ENCODE peak calls at places on chromosome 7, in six cellular contexts. J is HCT116; S is coronary artery; Y is right atrium auricular region; P is brain microvascular endothelial cell; B is CD8-positive, alpha-beta T cell. O is an unnamed sample.
A peak's percentile ranks its signal among the peaks of the same experiment; 100 is the strongest.

GRCh38 chr7:98251251-98251843 is 685 bp downstream of the TECPR1 start:
- DNase-seq in J (no peak), S (no peak), Y (no peak), P (peak; percentile 31), B (peak; percentile 78), O (no peak)

GRCh38 chr7:55504093-55504859 is 68.0 kb downstream of the VOPP1 start:
- DNase-seq in J (no peak), S (no peak), Y (no peak), P (peak; percentile 25), B (no peak), O (no peak)

GRCh38 chr7:128829391-128830166 is 627 bp upstream of the FLNC start:
- DNase-seq in J (no peak), S (no peak), Y (no peak), P (peak; percentile 71), B (no peak), O (peak; percentile 21)

GRCh38 chr7:36216063-36216684 is 63.1 kb downstream of the EEPD1 start:
- DNase-seq in J (no peak), S (no peak), Y (no peak), P (peak; percentile 6), B (no peak), O (no peak)

GRCh38 chr7:115332691-115333090 is 410.8 kb downstream of the MDFIC start:
- DNase-seq in J (no peak), S (no peak), Y (no peak), P (no peak), B (no peak), O (no peak)

GRCh38 chr7:45052011-45052410 is 36.8 kb downstream of the NACAD start:
- DNase-seq in J (no peak), S (no peak), Y (no peak), P (no peak), B (no peak), O (no peak)

GRCh38 chr7:120218702-120219101 is 54.3 kb upstream of the KCND2 start:
- DNase-seq in J (no peak), S (no peak), Y (no peak), P (no peak), B (no peak), O (no peak)

GRCh38 chr7:64799-65430 is 127.5 kb upstream of the FAM20C start:
- DNase-seq in J (no peak), S (no peak), Y (no peak), P (no peak), B (no peak), O (no peak)

GRCh38 chr7:155292680-155293226 is 4.9 kb upstream of the INSIG1 start:
- DNase-seq in J (no peak), S (no peak), Y (no peak), P (no peak), B (no peak), O (no peak)

GRCh38 chr7:44974549-44974948 is 4.3 kb downstream of the MYO1G start:
- DNase-seq in J (no peak), S (no peak), Y (no peak), P (no peak), B (no peak), O (no peak)

GRCh38 chr7:158109364-158110033 is 478.1 kb downstream of the PTPRN2 start:
- DNase-seq in J (no peak), S (no peak), Y (peak; percentile 40), P (no peak), B (no peak), O (no peak)

GRCh38 chr7:953547-954327 is 743 bp downstream of the ADAP1 start:
- DNase-seq in J (no peak), S (no peak), Y (no peak), P (no peak), B (no peak), O (peak; percentile 58)

DNA sequence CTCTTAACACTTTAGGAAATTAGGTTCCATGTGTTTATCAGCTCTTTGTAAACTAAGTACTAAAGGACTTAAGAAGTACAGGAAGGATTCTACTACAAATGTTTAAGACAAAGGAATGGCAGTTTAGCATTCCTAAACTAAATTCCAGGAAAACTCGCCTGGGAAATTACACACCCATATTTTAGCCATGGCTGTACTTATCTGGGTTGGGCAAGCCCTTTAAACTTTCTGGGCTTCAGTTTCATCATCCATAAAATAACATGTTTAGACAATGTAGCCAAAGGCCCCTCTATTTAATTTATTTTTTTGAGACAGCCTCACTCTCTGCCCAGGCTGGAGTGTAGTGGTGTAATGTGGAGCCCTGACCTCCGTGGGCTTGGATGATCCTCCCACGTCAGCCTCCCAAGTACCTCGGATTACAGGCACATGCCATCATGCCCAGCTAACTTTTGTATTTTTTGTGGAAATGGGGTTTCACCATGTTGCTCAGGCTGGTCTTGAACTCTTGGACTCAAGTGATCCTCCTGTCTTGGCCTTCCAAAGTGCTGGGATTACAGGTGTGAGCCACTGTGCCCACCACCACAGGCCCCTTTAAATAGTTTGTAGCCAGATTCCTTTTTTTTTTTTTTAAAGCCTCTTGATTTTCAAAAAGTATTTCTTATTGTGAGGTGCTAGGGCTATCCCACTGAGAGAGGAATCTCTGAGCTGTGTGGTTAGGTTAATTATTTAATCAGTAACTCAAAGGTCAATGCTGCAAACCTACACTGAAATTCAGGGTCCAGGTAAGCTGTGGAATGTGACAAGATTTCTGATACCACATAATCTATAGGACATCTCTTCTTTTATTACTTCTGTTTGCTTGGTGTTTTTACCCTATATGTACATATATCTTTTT is 32.1 kb downstream of the TMEM60 start:
- DNase-seq in J (no peak), S (no peak), Y (no peak), P (no peak), B (no peak), O (no peak)
- TF ChIP-seq CTCF in J (no peak), S (no peak), Y (no peak), P (no peak), B (no peak), O (no peak)

GRCh38 chr7:24290004-24290641 is 6.1 kb downstream of the NPY start:
- DNase-seq in J (peak; percentile 76), S (no peak), Y (no peak), P (peak; percentile 12), B (no peak), O (peak; percentile 22)
- TF ChIP-seq CTCF in J (peak; percentile 66), S (no peak), Y (peak; percentile 34), P (peak; percentile 60), B (no peak), O (peak; percentile 48)

GRCh38 chr7:70193514-70193913 is 595.2 kb downstream of the AUTS2 start:
- DNase-seq in J (no peak), S (no peak), Y (no peak), P (no peak), B (no peak), O (no peak)
- TF ChIP-seq CTCF in J (no peak), S (no peak), Y (peak; percentile 51), P (peak; percentile 28), B (no peak), O (no peak)

GRCh38 chr7:100109521-100110163 is 8.2 kb downstream of the AP4M1 start:
- DNase-seq in J (no peak), S (no peak), Y (no peak), P (no peak), B (no peak), O (no peak)

GRCh38 chr7:100111156-100111555 is 8.0 kb downstream of the TAF6 start:
- DNase-seq in J (no peak), S (no peak), Y (no peak), P (no peak), B (no peak), O (no peak)

GRCh38 chr7:100107890-100108289 is 6.4 kb downstream of the AP4M1 start:
- DNase-seq in J (no peak), S (no peak), Y (no peak), P (no peak), B (no peak), O (no peak)

GRCh38 chr7:100115026-100115425 is 4.1 kb downstream of the TAF6 start:
- DNase-seq in J (no peak), S (no peak), Y (no peak), P (no peak), B (no peak), O (no peak)

GRCh38 chr7:100111914-100112313 is 7.2 kb downstream of the TAF6 start:
- DNase-seq in J (no peak), S (no peak), Y (no peak), P (no peak), B (no peak), O (no peak)
- TF ChIP-seq CTCF in J (no peak), S (no peak), Y (no peak), P (no peak), B (no peak), O (no peak)

DNA sequence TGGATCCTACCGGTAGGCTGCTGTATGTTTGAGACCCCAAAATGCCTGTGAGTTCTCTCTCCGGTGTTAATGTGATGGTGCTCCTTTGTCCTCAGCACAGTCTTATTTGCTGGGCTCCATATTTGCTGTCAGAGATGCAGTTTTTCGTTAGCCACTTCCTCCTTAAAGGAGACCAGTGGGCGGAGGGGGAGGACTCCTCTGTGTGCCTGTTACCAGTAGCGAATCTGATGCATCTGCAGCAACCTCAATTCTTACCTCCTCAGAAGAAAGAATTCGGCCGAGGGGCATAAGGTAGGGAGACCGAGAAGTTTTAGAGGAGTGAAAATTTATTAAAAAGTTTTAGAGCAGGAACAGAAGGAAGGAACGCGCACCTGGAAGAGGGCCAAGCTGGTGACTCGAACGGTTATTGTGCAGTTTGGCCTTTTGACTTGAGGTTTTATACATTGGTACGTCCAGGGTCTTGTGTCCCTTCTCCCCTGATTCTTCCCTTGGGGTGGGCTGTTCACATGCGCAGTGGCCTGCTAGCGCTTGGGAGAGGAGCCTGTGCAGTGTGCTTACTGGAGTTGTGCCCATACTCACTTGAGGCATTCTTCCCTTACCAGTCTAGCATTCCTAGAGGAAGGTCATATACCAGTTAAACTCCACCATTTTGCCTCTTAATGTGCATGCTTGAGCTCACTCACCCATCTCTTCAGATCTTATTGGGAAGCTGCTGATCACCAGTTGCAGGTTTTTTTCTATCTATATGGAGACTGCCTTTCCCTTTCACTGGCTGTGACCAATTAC is 49.5 kb downstream of the GNAI1 start:
- DNase-seq in J (peak; percentile 46), S (no peak), Y (no peak), P (no peak), B (no peak), O (no peak)
- TF ChIP-seq CTCF in J (no peak), S (no peak), Y (no peak), P (no peak), B (no peak), O (no peak)

DNA sequence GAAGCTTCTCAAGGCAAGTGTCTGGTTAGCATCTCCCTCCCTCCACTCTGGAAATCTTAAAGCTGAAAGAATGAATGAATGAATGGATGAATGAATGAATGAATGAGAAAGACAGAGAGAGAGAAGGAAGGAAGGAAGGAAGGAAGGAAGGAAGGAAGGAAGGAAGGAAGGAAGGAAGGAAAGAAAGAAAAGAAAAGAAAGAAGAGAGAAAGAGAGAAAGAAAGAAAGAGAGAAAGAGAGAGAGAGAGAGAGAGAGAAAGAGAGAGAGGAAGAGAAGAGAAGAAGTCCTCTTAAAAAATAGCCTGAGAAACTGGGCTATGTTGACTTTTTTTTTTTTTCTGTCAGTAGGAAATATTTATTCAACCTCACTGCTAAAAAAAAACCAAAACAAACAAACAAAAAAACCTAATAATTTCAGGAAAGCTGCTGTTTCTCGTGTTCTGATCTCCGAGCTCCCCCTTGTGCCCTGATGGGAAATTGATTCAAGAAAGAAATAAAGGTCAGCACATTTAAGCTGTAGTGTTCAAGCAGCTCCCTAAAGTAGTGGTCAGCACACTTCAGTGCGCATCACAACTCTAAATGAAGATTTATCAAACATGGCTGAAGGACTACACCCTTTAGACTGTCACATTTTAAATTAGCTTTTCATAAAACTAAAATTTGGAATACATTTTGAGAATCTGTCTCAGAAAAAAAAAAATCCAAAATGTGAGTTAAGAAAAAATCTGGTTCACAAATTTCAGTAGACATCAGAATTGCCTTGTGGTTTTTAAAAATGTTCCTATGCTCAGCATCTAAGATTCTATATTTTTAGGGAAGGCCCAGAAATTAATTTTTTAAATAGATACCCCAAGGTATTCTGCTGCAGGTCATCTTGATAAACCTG is 154.3 kb downstream of the ELAPOR2 start:
- DNase-seq in J (no peak), S (no peak), Y (no peak), P (peak; percentile 32), B (no peak), O (peak; percentile 22)
- TF ChIP-seq CTCF in J (peak; percentile 69), S (peak; percentile 21), Y (peak; percentile 65), P (peak; percentile 70), B (peak; percentile 39), O (peak; percentile 56)